ENCODE peak calls at places on chromosomes 11 and 22, in six cellular contexts. L is neuronal stem cell, J is H9, W is mesenchymal stem cell, P is IMR-90, K is trophoblast cell. C is an unnamed sample.

GRCh38 chr11:36265793-36266628 is 23.2 kb downstream of the COMMD9 start:
- DNase-seq in L (peak; percentile 71), W (peak; percentile 47), J (peak; percentile 76), K (peak; percentile 20), P (peak; percentile 42), C (peak; percentile 88)

GRCh38 chr11:20661445-20661844 is 7.9 kb upstream of the NELL1 start:
- DNase-seq in P (no peak), L (no peak), J (no peak), K (no peak), W (no peak), C (no peak)

GRCh38 chr11:76603202-76603601 is 67.3 kb downstream of the LRRC32 start:
- DNase-seq in W (no peak), K (no peak), P (no peak), J (no peak), L (no peak), C (peak; percentile 32)

GRCh38 chr11:118634435-118635236 is 27.2 kb downstream of the PHLDB1 start:
- DNase-seq in K (peak; percentile 51), W (peak; percentile 33), J (peak; percentile 95), P (peak; percentile 55), L (no peak), C (peak; percentile 89)

GRCh38 chr22:48581206-48581766 is 1246.4 kb downstream of the BRD1 start:
- DNase-seq in L (no peak), J (no peak), P (no peak), K (no peak), W (no peak), C (no peak)

GRCh38 chr11:2672553-2673249 is 27.1 kb downstream of the KCNQ1OT1 start:
- DNase-seq in P (no peak), L (no peak), K (no peak), J (peak; percentile 11), W (no peak), C (peak; percentile 28)

GRCh38 chr11:132220464-132220863 is 850.0 kb downstream of the NTM start:
- DNase-seq in L (no peak), K (no peak), P (peak; percentile 74), J (no peak), W (peak; percentile 24), C (no peak)

GRCh38 chr11:94563176-94563847 is 3.9 kb upstream of the PIWIL4 start:
- DNase-seq in J (no peak), K (no peak), W (peak; percentile 67), P (peak; percentile 77), L (no peak), C (no peak)

GRCh38 chr11:44379141-44380008 is 69.4 kb upstream of the ALX4 start:
- DNase-seq in K (no peak), P (no peak), W (no peak), L (no peak), J (no peak), C (no peak)

GRCh38 chr11:2928605-2929510 is at the start of gene PHLDA2:
- DNase-seq in P (peak; percentile 85), J (peak; percentile 67), K (peak; percentile 48), L (no peak), W (peak; percentile 81), C (peak; percentile 75)

GRCh38 chr22:36415415-36416168 is 27.8 kb upstream of the MYH9 start:
- DNase-seq in K (no peak), J (no peak), L (no peak), W (no peak), P (no peak), C (no peak)

GRCh38 chr11:129248618-129249017 is 56.5 kb upstream of the ARHGAP32 start:
- DNase-seq in P (peak; percentile 80), J (no peak), K (no peak), W (peak; percentile 31), L (no peak), C (no peak)

GRCh38 chr22:22945195-22945594 is 57.6 kb downstream of the IGLL5 start:
- DNase-seq in K (no peak), W (no peak), L (no peak), J (no peak), P (no peak), C (no peak)

GRCh38 chr11:819129-819931 is 616 bp downstream of the PNPLA2 start:
- DNase-seq in K (peak; percentile 83), P (peak; percentile 73), J (peak; percentile 90), W (peak; percentile 86), L (peak; percentile 87), C (no peak)

GRCh38 chr11:13386567-13386966 is 76.5 kb downstream of the BTBD10 start:
- DNase-seq in P (no peak), W (no peak), J (no peak), L (no peak), K (no peak), C (no peak)

GRCh38 chr11:13382751-13383150 is 80.3 kb downstream of the BTBD10 start:
- DNase-seq in K (no peak), W (no peak), L (no peak), P (no peak), J (no peak), C (no peak)

GRCh38 chr11:13384837-13385417 is 78.1 kb downstream of the BTBD10 start:
- DNase-seq in P (peak; percentile 68), L (peak; percentile 23), W (peak; percentile 56), K (peak; percentile 12), J (peak; percentile 54), C (peak; percentile 15)

GRCh38 chr11:13391217-13391616 is 71.8 kb downstream of the BTBD10 start:
- DNase-seq in W (no peak), L (no peak), P (no peak), K (no peak), J (no peak), C (no peak)

DNA sequence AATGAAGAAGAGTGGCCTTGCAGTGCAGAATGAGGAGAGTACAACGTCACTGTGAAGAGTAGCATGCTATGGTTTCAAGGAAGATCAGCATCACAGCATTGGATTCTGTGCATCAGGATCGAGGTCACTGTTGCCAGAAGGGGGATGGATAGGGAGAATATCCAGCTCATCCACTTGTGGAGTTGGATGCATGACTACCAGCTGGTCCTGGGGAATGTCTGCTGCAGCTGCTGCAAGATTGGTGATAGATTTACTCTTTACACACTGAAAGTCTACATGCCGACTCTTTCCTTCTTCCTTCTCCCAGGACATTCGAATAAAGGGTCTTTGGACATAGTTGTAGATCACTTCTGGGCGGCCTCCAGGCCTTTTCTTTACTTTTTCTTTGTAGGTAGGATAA is 74.3 kb downstream of the BTBD10 start:
- DNase-seq in W (no peak), P (no peak), K (no peak), L (no peak), J (no peak), C (no peak)
- H4K91ac ChIP-seq in W (no peak overlapping the region), P (no peak overlapping the region), K (no peak overlapping the region), L (no peak overlapping the region), J (no peak overlapping the region), C (no peak overlapping the region)

GRCh38 chr22:19194751-19195536 is 16.4 kb upstream of the SLC25A1 start:
- DNase-seq in J (no peak), P (no peak), W (no peak), L (no peak), K (no peak), C (no peak)
- H4K91ac ChIP-seq in J (no peak overlapping the region), P (no peak overlapping the region), W (no peak overlapping the region), L (no peak overlapping the region), K (no peak overlapping the region), C (no peak overlapping the region)

GRCh38 chr11:123474994-123475393 is 44.9 kb downstream of the GRAMD1B start:
- DNase-seq in J (no peak), K (peak; percentile 95), P (peak; percentile 47), W (no peak), L (no peak), C (no peak)

GRCh38 chr11:123475478-123475877 is 45.4 kb downstream of the GRAMD1B start:
- DNase-seq in J (no peak), P (peak; percentile 57), W (peak; percentile 65), K (peak; percentile 38), L (peak; percentile 42), C (no peak)

GRCh38 chr11:123472236-123472935 is 42.3 kb downstream of the GRAMD1B start:
- DNase-seq in P (no peak), W (no peak), J (no peak), L (no peak), K (no peak), C (no peak)

GRCh38 chr11:123470862-123471261 is 40.8 kb downstream of the GRAMD1B start:
- DNase-seq in K (peak; percentile 50), W (no peak), J (no peak), L (no peak), P (no peak), C (no peak)

DNA sequence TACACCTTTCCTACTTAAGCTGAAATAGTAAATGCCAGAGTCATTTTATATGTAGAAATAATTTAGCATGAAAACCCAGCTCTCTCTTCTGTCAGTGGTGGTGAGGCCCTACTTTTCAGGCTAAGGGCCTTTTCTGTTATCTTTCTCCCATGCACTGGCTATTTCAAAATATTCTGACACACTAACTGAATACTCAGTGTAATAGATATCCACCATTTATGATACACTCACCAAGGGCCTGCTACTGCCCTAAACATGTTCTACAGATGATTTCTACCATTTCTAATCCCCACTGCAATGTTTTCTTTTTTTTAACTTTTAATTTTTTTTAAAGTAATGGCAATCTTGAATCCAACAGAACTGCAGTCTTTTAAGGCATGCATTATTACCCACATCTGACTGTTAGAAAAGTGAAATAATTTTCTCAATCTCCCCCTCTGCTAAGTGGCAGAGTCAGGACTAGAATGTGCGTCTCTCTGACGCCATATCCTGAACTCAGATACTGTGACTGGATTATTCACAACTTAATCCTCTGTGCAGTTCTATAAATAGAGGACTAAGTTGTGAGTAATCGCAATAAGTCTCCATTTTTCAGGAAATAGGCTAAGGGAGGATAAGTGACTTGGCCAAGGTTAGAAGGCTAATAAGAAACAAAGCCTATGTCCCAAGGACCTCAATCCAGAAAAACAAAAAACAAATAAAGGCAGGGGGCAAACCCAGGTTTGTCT is 44.0 kb downstream of the GRAMD1B start:
- DNase-seq in K (no peak), P (peak; percentile 98), L (no peak), W (peak; percentile 94), J (no peak), C (no peak)
- H4K91ac ChIP-seq in K (no peak overlapping the region), P (peak overlapping the region; percentile 6), L (no peak overlapping the region), W (no peak overlapping the region), J (no peak overlapping the region), C (no peak overlapping the region)

GRCh38 chr11:102479733-102480132 is 27.2 kb upstream of the TMEM123 start:
- DNase-seq in L (no peak), P (no peak), W (no peak), K (no peak), J (no peak), C (no peak)

GRCh38 chr11:102476069-102476468 is 23.5 kb upstream of the TMEM123 start:
- DNase-seq in K (no peak), L (no peak), J (no peak), W (peak; percentile 53), P (peak; percentile 68), C (no peak)

GRCh38 chr11:102473543-102473942 is 21.0 kb upstream of the TMEM123 start:
- DNase-seq in L (no peak), K (no peak), W (no peak), P (no peak), J (no peak), C (no peak)

GRCh38 chr11:102476812-102477211 is 24.2 kb upstream of the TMEM123 start:
- DNase-seq in P (peak; percentile 22), J (no peak), L (no peak), W (no peak), K (no peak), C (no peak)

DNA sequence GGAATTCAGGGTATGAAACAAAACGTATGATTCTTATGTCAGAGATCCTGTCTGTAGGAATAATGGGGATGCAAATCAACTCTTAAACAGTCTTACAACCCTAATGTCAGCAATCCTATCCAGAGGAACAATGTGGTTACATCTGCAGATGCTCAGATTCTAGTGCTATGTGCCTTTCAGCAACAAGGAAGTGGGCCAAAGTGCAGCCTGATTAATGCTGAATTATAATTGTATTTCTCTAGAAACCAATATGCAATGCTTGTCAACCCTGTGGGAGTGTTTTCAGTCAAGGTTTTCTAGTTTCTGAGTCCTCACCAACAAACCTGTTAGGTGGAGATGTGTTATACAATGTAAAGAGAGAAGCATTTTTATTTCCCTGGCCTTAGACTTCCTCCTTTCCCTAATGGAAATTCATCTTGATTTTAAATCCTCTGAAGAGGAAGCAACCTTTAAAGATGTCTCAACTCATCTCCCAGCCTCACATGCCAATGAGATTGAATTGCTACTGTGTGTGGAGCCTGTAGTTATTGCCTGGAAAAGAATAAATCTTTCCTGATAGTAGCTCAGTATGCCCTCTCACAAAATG is 26.2 kb upstream of the TMEM123 start:
- DNase-seq in K (no peak), L (no peak), P (no peak), W (no peak), J (no peak), C (no peak)
- H4K91ac ChIP-seq in K (no peak overlapping the region), L (no peak overlapping the region), P (no peak overlapping the region), W (no peak overlapping the region), J (no peak overlapping the region), C (no peak overlapping the region)